ENCODE peak calls at places on chromosomes 12 and 14, in ten cellular contexts. N is Kasumi-1; M is T-helper 2 cell; K is CD4-positive, alpha-beta T cell; A is RWPE1; T is GM04504; P is activated CD8-positive, alpha-beta memory T cell treated with anti-CD3 and anti-CD28 coated beads, Interleukin-2, amount 50 U/mL, for 48 hours; U is A549; S is ACHN; I is brain microvascular endothelial cell. L is an unnamed sample.

GRCh38 chr12:77980782-77981181 is 150.1 kb downstream of the NAV3 start:
- DNase-seq in N (no peak), M (no peak), K (no peak), A (no peak), T (no peak), P (no peak), U (no peak), S (no peak), I (no peak), L (no peak)

GRCh38 chr12:121939190-121939589 is 20.8 kb downstream of the CFAP251 start:
- DNase-seq in N (no peak), M (no peak), K (no peak), A (peak), T (no peak), P (no peak), U (no peak), S (no peak), I (no peak), L (no peak)

GRCh38 chr12:120639771-120640721 is at the start of gene CABP1:
- DNase-seq in N (no peak), M (peak), K (peak), A (peak), T (no peak), P (peak), U (peak), S (peak), I (no peak), L (no peak)

GRCh38 chr12:31325524-31325875 is 450 bp downstream of the SINHCAF start:
- DNase-seq in N (no peak), M (peak), K (no peak), A (no peak), T (no peak), P (no peak), U (no peak), S (no peak), I (no peak), L (no peak)

GRCh38 chr12:108123382-108123781 is 5.7 kb upstream of the WSCD2 start:
- DNase-seq in N (no peak), M (no peak), K (no peak), A (no peak), T (no peak), P (no peak), U (no peak), S (no peak), I (no peak), L (no peak)

GRCh38 chr14:95345032-95345431 is 25.3 kb upstream of the CLMN start:
- DNase-seq in N (no peak), M (no peak), K (no peak), A (no peak), T (no peak), P (no peak), U (no peak), S (no peak), I (no peak), L (no peak)

GRCh38 chr14:36605506-36605857 is 23.1 kb upstream of the NKX2-8 start:
- DNase-seq in N (peak), M (no peak), K (no peak), A (no peak), T (no peak), P (no peak), U (no peak), S (peak), I (no peak), L (no peak)

GRCh38 chr14:61620130-61620946 is 75.0 kb upstream of the HIF1A start:
- DNase-seq in N (no peak), M (no peak), K (no peak), A (peak), T (peak), P (no peak), U (no peak), S (no peak), I (peak), L (no peak)

GRCh38 chr14:21220874-21221477 is 48.3 kb downstream of the HNRNPC start:
- DNase-seq in N (no peak), M (no peak), K (no peak), A (no peak), T (no peak), P (no peak), U (no peak), S (no peak), I (no peak), L (no peak)

GRCh38 chr14:68905107-68905895 is 73.8 kb downstream of the ACTN1 start:
- DNase-seq in N (no peak), M (no peak), K (no peak), A (no peak), T (no peak), P (no peak), U (no peak), S (no peak), I (no peak), L (no peak)

GRCh38 chr12:102824218-102824835 is 92.7 kb downstream of the PAH start:
- DNase-seq in N (no peak), M (no peak), K (no peak), A (peak), T (no peak), P (no peak), U (peak), S (peak), I (peak), L (peak)

GRCh38 chr12:48454675-48455074 is 17.7 kb upstream of the ANP32D start:
- DNase-seq in N (peak), M (no peak), K (no peak), A (no peak), T (peak), P (no peak), U (no peak), S (peak), I (peak), L (no peak)

GRCh38 chr12:46442239-46442638 is 69.7 kb upstream of the SLC38A2 start:
- DNase-seq in N (no peak), M (no peak), K (no peak), A (peak), T (no peak), P (no peak), U (no peak), S (peak), I (peak), L (no peak)

GRCh38 chr14:53127151-53127550 is 26.0 kb downstream of the DDHD1 start:
- DNase-seq in N (no peak), M (no peak), K (no peak), A (no peak), T (no peak), P (no peak), U (no peak), S (no peak), I (no peak), L (no peak)

GRCh38 chr12:26226629-26227375 is 31.4 kb downstream of the SSPN start:
- DNase-seq in N (peak), M (no peak), K (no peak), A (peak), T (no peak), P (no peak), U (no peak), S (peak), I (no peak), L (peak)

GRCh38 chr12:56751712-56752598 is at the start of gene PRIM1:
- DNase-seq in N (peak), M (peak), K (peak), A (peak), T (peak), P (peak), U (peak), S (peak), I (peak), L (peak)

GRCh38 chr12:25364529-25365339 is 114.0 kb upstream of the KRAS start:
- DNase-seq in N (no peak), M (no peak), K (no peak), A (no peak), T (no peak), P (no peak), U (no peak), S (no peak), I (no peak), L (no peak)

GRCh38 chr12:69719336-69720316 is 19.0 kb upstream of the RAB3IP start:
- DNase-seq in N (no peak), M (no peak), K (no peak), A (no peak), T (no peak), P (no peak), U (no peak), S (no peak), I (no peak), L (no peak)

GRCh38 chr14:60655898-60656754 is 6.8 kb upstream of the SIX1 start:
- DNase-seq in N (no peak), M (no peak), K (no peak), A (no peak), T (no peak), P (no peak), U (no peak), S (no peak), I (no peak), L (no peak)

GRCh38 chr12:71216725-71217579 is 59.2 kb upstream of the TSPAN8 start:
- DNase-seq in N (peak), M (no peak), K (no peak), A (peak), T (peak), P (no peak), U (peak), S (peak), I (peak), L (no peak)

GRCh38 chr14:85463512-85463911 is 66.4 kb upstream of the FLRT2 start:
- DNase-seq in N (no peak), M (no peak), K (no peak), A (no peak), T (no peak), P (no peak), U (no peak), S (no peak), I (no peak), L (no peak)

GRCh38 chr14:54766276-54767138 is 136.1 kb downstream of the GCH1 start:
- DNase-seq in N (no peak), M (no peak), K (no peak), A (no peak), T (no peak), P (no peak), U (no peak), S (no peak), I (no peak), L (no peak)

GRCh38 chr12:50509009-50509663 is 4.4 kb downstream of the DIP2B start:
- DNase-seq in N (peak), M (no peak), K (no peak), A (no peak), T (no peak), P (no peak), U (no peak), S (no peak), I (no peak), L (no peak)